ENCODE peak calls at places on chromosome 14, in nine cellular contexts. B is tibial nerve; X is heart left ventricle; R is suprapubic skin; N is esophagus muscularis mucosa; S is tibial artery; U is ovary; W is GM12864; Z is CD8-positive, alpha-beta T cell. V is an unnamed sample.

GRCh38 chr14:101359221-101360044 is 201.9 kb upstream of the DIO3 start:
- DNase-seq in X (peak; percentile 67), S (peak; percentile 88), B (peak; percentile 54), N (peak; percentile 93), U (peak; percentile 74), W (no peak), R (no peak), Z (peak; percentile 38), V (no peak)

GRCh38 chr14:92668266-92668973 is 80.0 kb downstream of the LGMN start:
- DNase-seq in Z (no peak), W (no peak), U (no peak), B (no peak), N (no peak), S (no peak), X (no peak), R (no peak), V (no peak)

GRCh38 chr14:61965030-61965745 is 203.0 kb downstream of the SNAPC1 start:
- DNase-seq in Z (no peak), X (no peak), U (no peak), R (no peak), W (no peak), B (no peak), S (no peak), N (no peak), V (peak; percentile 81)

GRCh38 chr14:57418999-57419398 is 28.6 kb downstream of the NAA30 start:
- DNase-seq in R (no peak), Z (no peak), S (no peak), B (no peak), N (no peak), U (no peak), W (no peak), X (no peak), V (no peak)

GRCh38 chr14:94795372-94795771 is 25.5 kb upstream of the GSC start:
- DNase-seq in B (no peak), Z (no peak), S (no peak), R (no peak), N (no peak), W (no peak), U (no peak), X (no peak), V (no peak)

GRCh38 chr14:61503167-61503801 is 181.9 kb downstream of the PRKCH start:
- DNase-seq in N (no peak), S (no peak), U (no peak), X (no peak), R (no peak), Z (peak; percentile 64), W (peak; percentile 66), B (no peak), V (no peak)

GRCh38 chr14:82080319-82080718 is 546.7 kb upstream of the SEL1L start:
- DNase-seq in S (no peak), U (no peak), Z (no peak), R (no peak), X (no peak), B (no peak), N (no peak), W (no peak), V (no peak)

GRCh38 chr14:64950889-64951288 is 8.3 kb upstream of the GPX2 start:
- DNase-seq in Z (no peak), X (peak; percentile 79), R (peak; percentile 37), W (no peak), S (no peak), B (no peak), N (no peak), U (no peak), V (no peak)

GRCh38 chr14:50055461-50056228 is 60.7 kb downstream of the VCPKMT start:
- DNase-seq in R (no peak), X (peak; percentile 55), N (no peak), S (peak; percentile 40), W (no peak), U (no peak), B (no peak), Z (no peak), V (no peak)

GRCh38 chr14:102573591-102574046 is 18.8 kb upstream of the RCOR1 start:
- DNase-seq in S (no peak), W (no peak), X (no peak), B (no peak), N (no peak), R (no peak), Z (no peak), U (no peak), V (no peak)

GRCh38 chr14:65864549-65864948 is 452.0 kb downstream of the FUT8 start:
- DNase-seq in U (no peak), S (no peak), R (no peak), W (no peak), N (no peak), X (no peak), Z (no peak), B (no peak), V (no peak)

GRCh38 chr14:68794130-68794855 is 1.4 kb upstream of the ZFP36L1 start:
- DNase-seq in B (peak; percentile 87), R (peak; percentile 97), S (peak; percentile 95), W (no peak), X (peak; percentile 92), U (peak; percentile 92), N (peak; percentile 98), Z (peak; percentile 85), V (peak; percentile 64)

GRCh38 chr14:95439881-95440280 is 76.6 kb downstream of the SYNE3 start:
- DNase-seq in N (no peak), W (no peak), B (no peak), Z (no peak), U (no peak), S (no peak), X (no peak), R (no peak), V (no peak)

GRCh38 chr14:90428676-90429075 is 31.8 kb downstream of the CALM1 start:
- DNase-seq in U (no peak), Z (no peak), N (no peak), B (no peak), X (no peak), W (no peak), S (no peak), R (no peak), V (no peak)

GRCh38 chr14:101350710-101351109 is 210.6 kb upstream of the DIO3 start:
- DNase-seq in Z (no peak), U (peak; percentile 32), W (no peak), R (peak; percentile 33), X (no peak), N (no peak), S (peak; percentile 35), B (no peak), V (no peak)

GRCh38 chr14:63203618-63204406 is 431 bp upstream of the RHOJ start:
- DNase-seq in B (peak; percentile 67), S (peak; percentile 74), R (peak; percentile 86), Z (no peak), U (peak; percentile 84), X (peak; percentile 88), N (peak; percentile 93), W (no peak), V (peak; percentile 93)

GRCh38 chr14:92516344-92516965 is 2.9 kb downstream of the RIN3 start:
- DNase-seq in X (no peak), B (no peak), N (no peak), U (no peak), Z (no peak), W (no peak), R (no peak), S (no peak), V (no peak)

GRCh38 chr14:38400751-38401150 is 144.9 kb upstream of the CLEC14A start:
- DNase-seq in X (no peak), U (no peak), B (no peak), S (no peak), R (no peak), N (no peak), Z (no peak), W (no peak), V (no peak)

GRCh38 chr14:38409081-38409705 is 153.3 kb upstream of the CLEC14A start:
- DNase-seq in R (no peak), W (no peak), N (no peak), S (no peak), X (no peak), U (no peak), B (no peak), Z (no peak), V (peak; percentile 72)

GRCh38 chr14:38404100-38404541 is 148.2 kb upstream of the CLEC14A start:
- DNase-seq in X (no peak), Z (no peak), N (no peak), W (no peak), S (no peak), U (no peak), R (no peak), B (no peak), V (no peak)

GRCh38 chr14:38404616-38405015 is 148.7 kb upstream of the CLEC14A start:
- DNase-seq in N (no peak), S (no peak), Z (no peak), W (no peak), U (no peak), B (no peak), X (no peak), R (no peak), V (no peak)

GRCh38 chr14:38405851-38406630 is 150.1 kb upstream of the CLEC14A start:
- DNase-seq in Z (no peak), W (no peak), R (no peak), S (no peak), X (peak; percentile 31), N (no peak), B (no peak), U (no peak), V (no peak)
- TF ChIP-seq CTCF in Z (no peak), W (no peak), R (no peak), S (no peak), X (no peak), N (no peak), B (no peak), U (no peak), V (no peak)

GRCh38 chr14:75328575-75328974 is 49.9 kb downstream of the FOS start:
- DNase-seq in R (peak; percentile 14), S (no peak), N (no peak), U (no peak), W (no peak), X (no peak), B (no peak), Z (no peak), V (no peak)
- H3K4me3 ChIP-seq in R (no peak overlapping the region), S (no peak overlapping the region), N (no peak overlapping the region), U (no peak overlapping the region), W (no peak overlapping the region), X (no peak overlapping the region), B (no peak overlapping the region), Z (no peak overlapping the region), V (no peak overlapping the region)

GRCh38 chr14:67188326-67188725 is 914 bp upstream of the GARIN2 start:
- DNase-seq in W (no peak), Z (no peak), N (no peak), S (no peak), X (no peak), B (no peak), R (no peak), U (no peak), V (no peak)
- TF ChIP-seq CTCF in W (no peak), Z (no peak), N (no peak), S (no peak), X (no peak), B (no peak), R (no peak), U (no peak), V (no peak)

DNA sequence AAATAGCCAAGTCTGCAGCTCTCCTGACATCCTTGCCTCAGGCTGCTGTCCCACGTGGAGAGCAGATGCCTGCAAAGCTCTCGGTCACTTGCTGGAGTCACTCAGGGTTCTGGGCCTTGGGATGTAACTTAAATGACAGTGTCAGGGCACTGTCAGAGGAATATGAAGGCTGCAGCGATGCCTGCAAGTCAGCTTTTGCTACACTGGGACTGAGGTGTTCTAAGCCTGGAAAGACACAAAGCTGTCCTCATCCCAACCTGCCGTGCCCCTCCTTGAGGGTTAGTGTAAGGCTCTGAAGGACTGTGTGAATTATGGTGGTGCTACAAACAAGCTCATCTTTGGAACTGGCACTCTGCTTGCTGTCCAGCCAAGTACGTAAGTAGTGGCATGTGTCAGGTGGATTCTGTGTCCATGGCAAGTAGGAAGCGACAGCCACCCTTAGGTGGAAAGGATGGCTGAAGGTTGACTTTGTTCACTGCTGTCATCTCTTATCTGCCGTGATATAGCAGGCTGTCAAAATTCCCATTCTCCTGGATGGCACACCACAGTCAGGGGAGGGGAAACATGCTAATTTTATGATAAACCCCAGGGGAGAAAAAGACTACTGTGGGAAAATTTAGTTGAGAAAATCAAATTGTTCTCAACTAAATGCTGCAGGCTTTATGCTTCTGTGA is 79.9 kb downstream of the DAD1 start:
- DNase-seq in S (no peak), X (no peak), W (no peak), U (no peak), R (no peak), B (no peak), Z (no peak), N (no peak), V (no peak)
- H3K4me3 ChIP-seq in S (no peak overlapping the region), X (no peak overlapping the region), W (peak overlapping the region; percentile 6), U (no peak overlapping the region), R (no peak overlapping the region), B (no peak overlapping the region), Z (peak overlapping the region; percentile 63), N (no peak overlapping the region), V (no peak overlapping the region)

V was measured in retinal pigment epithelial cell.